ENCODE peak calls at places on chromosomes 6 and 20, in nine cellular contexts. One of them, this sample, is unnamed.

GRCh38 chr20:56422131-56422823 is 10.2 kb downstream of the CASS4 start:
- DNase-seq in AG10803: peak; percentile 58
- DNase-seq in activated naive CD4-positive, alpha-beta T cell: no peak
- DNase-seq in GOT3: no peak
- DNase-seq in HTR-8/SVneo: peak; percentile 96
- DNase-seq in SK-MEL-5: no peak
- DNase-seq in activated T-cell treated with anti-CD3 and anti-CD28 coated beads for 4 hours: no peak
- DNase-seq in nephron progenitor cell: no peak
- DNase-seq in hypothalamus: no peak
- DNase-seq in this sample: peak; percentile 79

GRCh38 chr6:32623693-32624092 is 13.5 kb upstream of the HLA-DQA1 start:
- DNase-seq in AG10803: no peak
- DNase-seq in HTR-8/SVneo: no peak
- DNase-seq in nephron progenitor cell: no peak
- DNase-seq in hypothalamus: no peak
- DNase-seq in activated naive CD4-positive, alpha-beta T cell: no peak
- DNase-seq in activated T-cell treated with anti-CD3 and anti-CD28 coated beads for 4 hours: no peak
- DNase-seq in SK-MEL-5: no peak
- DNase-seq in GOT3: no peak
- DNase-seq in this sample: no peak

GRCh38 chr6:75282706-75283105 is 1.9 kb downstream of the TMEM30A start:
- DNase-seq in activated T-cell treated with anti-CD3 and anti-CD28 coated beads for 4 hours: no peak
- DNase-seq in nephron progenitor cell: no peak
- DNase-seq in AG10803: no peak
- DNase-seq in activated naive CD4-positive, alpha-beta T cell: no peak
- DNase-seq in hypothalamus: no peak
- DNase-seq in SK-MEL-5: no peak
- DNase-seq in HTR-8/SVneo: no peak
- DNase-seq in GOT3: no peak
- DNase-seq in this sample: no peak

GRCh38 chr6:43941174-43941573 is 171.2 kb downstream of the VEGFA start:
- DNase-seq in nephron progenitor cell: no peak
- DNase-seq in hypothalamus: no peak
- DNase-seq in GOT3: no peak
- DNase-seq in AG10803: no peak
- DNase-seq in HTR-8/SVneo: no peak
- DNase-seq in activated T-cell treated with anti-CD3 and anti-CD28 coated beads for 4 hours: no peak
- DNase-seq in activated naive CD4-positive, alpha-beta T cell: no peak
- DNase-seq in SK-MEL-5: no peak
- DNase-seq in this sample: no peak

GRCh38 chr6:119575721-119576120 is 226.2 kb upstream of the MAN1A1 start:
- DNase-seq in SK-MEL-5: no peak
- DNase-seq in AG10803: peak; percentile 82
- DNase-seq in HTR-8/SVneo: peak; percentile 3
- DNase-seq in hypothalamus: no peak
- DNase-seq in activated T-cell treated with anti-CD3 and anti-CD28 coated beads for 4 hours: no peak
- DNase-seq in nephron progenitor cell: no peak
- DNase-seq in activated naive CD4-positive, alpha-beta T cell: no peak
- DNase-seq in GOT3: no peak
- DNase-seq in this sample: peak; percentile 47

GRCh38 chr20:33656010-33656782 is 5.9 kb upstream of the C20orf144 start:
- DNase-seq in activated T-cell treated with anti-CD3 and anti-CD28 coated beads for 4 hours: no peak
- DNase-seq in HTR-8/SVneo: no peak
- DNase-seq in hypothalamus: no peak
- DNase-seq in GOT3: no peak
- DNase-seq in SK-MEL-5: no peak
- DNase-seq in nephron progenitor cell: no peak
- DNase-seq in AG10803: no peak
- DNase-seq in activated naive CD4-positive, alpha-beta T cell: no peak
- DNase-seq in this sample: no peak

GRCh38 chr6:86152546-86152945 is 509.9 kb upstream of the SYNCRIP start:
- DNase-seq in SK-MEL-5: no peak
- DNase-seq in AG10803: no peak
- DNase-seq in activated naive CD4-positive, alpha-beta T cell: no peak
- DNase-seq in GOT3: no peak
- DNase-seq in nephron progenitor cell: no peak
- DNase-seq in activated T-cell treated with anti-CD3 and anti-CD28 coated beads for 4 hours: no peak
- DNase-seq in hypothalamus: no peak
- DNase-seq in HTR-8/SVneo: no peak
- DNase-seq in this sample: no peak

GRCh38 chr20:50347568-50347981 is 156.9 kb downstream of the CEBPB start:
- DNase-seq in nephron progenitor cell: no peak
- DNase-seq in GOT3: no peak
- DNase-seq in activated T-cell treated with anti-CD3 and anti-CD28 coated beads for 4 hours: no peak
- DNase-seq in activated naive CD4-positive, alpha-beta T cell: no peak
- DNase-seq in hypothalamus: no peak
- DNase-seq in SK-MEL-5: no peak
- DNase-seq in AG10803: no peak
- DNase-seq in HTR-8/SVneo: no peak
- DNase-seq in this sample: no peak

GRCh38 chr20:5140195-5140594 is 13.4 kb downstream of the CDS2 start:
- DNase-seq in AG10803: no peak
- DNase-seq in HTR-8/SVneo: no peak
- DNase-seq in GOT3: no peak
- DNase-seq in nephron progenitor cell: no peak
- DNase-seq in activated T-cell treated with anti-CD3 and anti-CD28 coated beads for 4 hours: no peak
- DNase-seq in activated naive CD4-positive, alpha-beta T cell: no peak
- DNase-seq in SK-MEL-5: no peak
- DNase-seq in hypothalamus: no peak
- DNase-seq in this sample: no peak

GRCh38 chr6:40444811-40445210 is 142.4 kb downstream of the LRFN2 start:
- DNase-seq in GOT3: peak; percentile 32
- DNase-seq in AG10803: no peak
- DNase-seq in SK-MEL-5: no peak
- DNase-seq in HTR-8/SVneo: no peak
- DNase-seq in activated naive CD4-positive, alpha-beta T cell: no peak
- DNase-seq in nephron progenitor cell: no peak
- DNase-seq in activated T-cell treated with anti-CD3 and anti-CD28 coated beads for 4 hours: no peak
- DNase-seq in hypothalamus: no peak
- DNase-seq in this sample: no peak

GRCh38 chr20:48823960-48824497 is 3.8 kb downstream of the PREX1 start:
- DNase-seq in nephron progenitor cell: no peak
- DNase-seq in HTR-8/SVneo: peak; percentile 88
- DNase-seq in GOT3: peak; percentile 59
- DNase-seq in AG10803: peak; percentile 87
- DNase-seq in hypothalamus: no peak
- DNase-seq in activated naive CD4-positive, alpha-beta T cell: no peak
- DNase-seq in SK-MEL-5: no peak
- DNase-seq in activated T-cell treated with anti-CD3 and anti-CD28 coated beads for 4 hours: peak; percentile 47
- DNase-seq in this sample: peak; percentile 42

GRCh38 chr6:118752803-118753202 is 101.4 kb upstream of the CEP85L start:
- DNase-seq in GOT3: no peak
- DNase-seq in activated naive CD4-positive, alpha-beta T cell: no peak
- DNase-seq in SK-MEL-5: no peak
- DNase-seq in nephron progenitor cell: no peak
- DNase-seq in HTR-8/SVneo: no peak
- DNase-seq in activated T-cell treated with anti-CD3 and anti-CD28 coated beads for 4 hours: no peak
- DNase-seq in AG10803: no peak
- DNase-seq in hypothalamus: no peak
- DNase-seq in this sample: no peak

GRCh38 chr6:169780571-169781091 is 29.2 kb downstream of the ERMARD start:
- DNase-seq in activated T-cell treated with anti-CD3 and anti-CD28 coated beads for 4 hours: no peak
- DNase-seq in HTR-8/SVneo: no peak
- DNase-seq in SK-MEL-5: no peak
- DNase-seq in AG10803: peak; percentile 33
- DNase-seq in nephron progenitor cell: no peak
- DNase-seq in GOT3: no peak
- DNase-seq in hypothalamus: no peak
- DNase-seq in activated naive CD4-positive, alpha-beta T cell: no peak
- DNase-seq in this sample: no peak

GRCh38 chr20:50373674-50374286 is 136.4 kb upstream of the PTPN1 start:
- DNase-seq in activated naive CD4-positive, alpha-beta T cell: no peak
- DNase-seq in GOT3: no peak
- DNase-seq in hypothalamus: no peak
- DNase-seq in HTR-8/SVneo: no peak
- DNase-seq in activated T-cell treated with anti-CD3 and anti-CD28 coated beads for 4 hours: no peak
- DNase-seq in SK-MEL-5: no peak
- DNase-seq in nephron progenitor cell: no peak
- DNase-seq in AG10803: no peak
- DNase-seq in this sample: no peak

GRCh38 chr20:63693079-63693974 is 3.1 kb upstream of the TNFRSF6B start:
- DNase-seq in activated T-cell treated with anti-CD3 and anti-CD28 coated beads for 4 hours: no peak
- DNase-seq in hypothalamus: no peak
- DNase-seq in SK-MEL-5: no peak
- DNase-seq in AG10803: no peak
- DNase-seq in activated naive CD4-positive, alpha-beta T cell: no peak
- DNase-seq in GOT3: no peak
- DNase-seq in nephron progenitor cell: no peak
- DNase-seq in HTR-8/SVneo: no peak
- DNase-seq in this sample: no peak

This sample was measured in fibroblast of villous mesenchyme.